ENCODE peak calls at places on chromosomes 16 and 17, in nine cellular contexts. I, B, F, P, Y, G, V, W and Q are unnamed samples.

GRCh38 chr16:15897386-15897785 is 9.0 kb upstream of the CEP20 start:
- DNase-seq in I (peak), B (no peak), F (no peak), P (no peak), Y (no peak), G (no peak), V (no peak), W (no peak), Q (no peak)

GRCh38 chr16:3951861-3952332 is 71.4 kb upstream of the CREBBP start:
- DNase-seq in I (no peak), B (no peak), F (no peak), P (no peak), Y (no peak), G (no peak), V (no peak), W (peak), Q (no peak)

GRCh38 chr16:30527635-30528178 is 1.3 kb upstream of the ZNF768 start:
- DNase-seq in I (no peak), B (no peak), F (no peak), P (no peak), Y (no peak), G (peak), V (no peak), W (no peak), Q (peak)

GRCh38 chr16:48318630-48319029 is 66.6 kb downstream of the SIAH1 start:
- DNase-seq in I (no peak), B (peak), F (peak), P (peak), Y (no peak), G (peak), V (peak), W (no peak), Q (peak)

GRCh38 chr16:66487580-66488235 is 60.6 kb downstream of the BEAN1 start:
- DNase-seq in I (no peak), B (no peak), F (no peak), P (no peak), Y (no peak), G (no peak), V (no peak), W (no peak), Q (no peak)

GRCh38 chr17:75584358-75585175 is 3.0 kb upstream of the MYO15B start:
- DNase-seq in I (no peak), B (no peak), F (no peak), P (no peak), Y (no peak), G (no peak), V (no peak), W (no peak), Q (no peak)

GRCh38 chr17:30534938-30535921 is 58.0 kb downstream of the GOSR1 start:
- DNase-seq in I (no peak), B (no peak), F (no peak), P (no peak), Y (no peak), G (no peak), V (no peak), W (no peak), Q (no peak)

GRCh38 chr17:41492771-41493170 is 3.1 kb upstream of the KRT36 start:
- DNase-seq in I (no peak), B (no peak), F (no peak), P (no peak), Y (no peak), G (peak), V (peak), W (no peak), Q (no peak)